ENCODE peak calls at places on chromosomes 4 and X, in eight cellular contexts. O, Q, P, J, M, U, R and H are unnamed samples.

GRCh38 chrX:1139101-1139500 is 73.3 kb downstream of the CRLF2 start:
- DNase-seq in O (no peak), Q (no peak), P (no peak), J (no peak), M (no peak), U (no peak), R (no peak), H (no peak)

GRCh38 chr4:127606823-127607222 is 25.9 kb upstream of the INTU start:
- DNase-seq in O (no peak), Q (no peak), P (no peak), J (no peak), M (no peak), U (no peak), R (no peak), H (no peak)

GRCh38 chr4:188439641-188440311 is 300.5 kb downstream of the TRIML1 start:
- DNase-seq in O (peak), Q (peak), P (peak), J (no peak), M (no peak), U (no peak), R (no peak), H (no peak)

GRCh38 chr4:164748375-164748774 is 5.6 kb upstream of the SMIM31 start:
- DNase-seq in O (no peak), Q (no peak), P (no peak), J (no peak), M (peak), U (no peak), R (no peak), H (no peak)

GRCh38 chrX:72634321-72634720 is 61.7 kb upstream of the HDAC8 start:
- DNase-seq in O (no peak), Q (no peak), P (no peak), J (no peak), M (no peak), U (no peak), R (no peak), H (no peak)

GRCh38 chrX:6465731-6466130 is 69.2 kb downstream of the VCX3A start:
- DNase-seq in O (no peak), Q (no peak), P (no peak), J (no peak), M (no peak), U (no peak), R (no peak), H (no peak)

GRCh38 chr4:79964715-79965345 is 108.2 kb downstream of the ANTXR2 start:
- DNase-seq in O (no peak), Q (no peak), P (no peak), J (peak), M (no peak), U (no peak), R (no peak), H (no peak)

GRCh38 chr4:184514121-184514988 is 40.0 kb upstream of the IRF2 start:
- DNase-seq in O (peak), Q (peak), P (peak), J (no peak), M (peak), U (no peak), R (no peak), H (peak)

GRCh38 chrX:101659601-101660063 is at the start of gene ARMCX2:
- DNase-seq in O (peak), Q (peak), P (peak), J (peak), M (peak), U (no peak), R (no peak), H (peak)

GRCh38 chr4:53510316-53510715 is 81.0 kb downstream of the LNX1 start:
- DNase-seq in O (no peak), Q (no peak), P (no peak), J (no peak), M (no peak), U (no peak), R (no peak), H (no peak)

GRCh38 chr4:83629945-83630684 is 94.2 kb downstream of the GPAT3 start:
- DNase-seq in O (no peak), Q (peak), P (no peak), J (no peak), M (peak), U (no peak), R (no peak), H (peak)

GRCh38 chr4:76374744-76375143 is 46.2 kb downstream of the CCDC158 start:
- DNase-seq in O (no peak), Q (no peak), P (no peak), J (no peak), M (no peak), U (no peak), R (no peak), H (no peak)

GRCh38 chr4:173794662-173795061 is 264.6 kb upstream of the HAND2 start:
- DNase-seq in O (no peak), Q (no peak), P (no peak), J (no peak), M (peak), U (no peak), R (no peak), H (no peak)

GRCh38 chr4:126046081-126046614 is 731.4 kb downstream of the FAT4 start:
- DNase-seq in O (no peak), Q (no peak), P (no peak), J (no peak), M (no peak), U (no peak), R (no peak), H (no peak)

GRCh38 chrX:153647461-153648357 is 706 bp downstream of the DUSP9 start:
- DNase-seq in O (no peak), Q (no peak), P (no peak), J (peak), M (no peak), U (no peak), R (no peak), H (no peak)

GRCh38 chr4:156571146-156571545 is 400.5 kb downstream of the PDGFC start:
- DNase-seq in O (no peak), Q (no peak), P (peak), J (no peak), M (no peak), U (no peak), R (no peak), H (no peak)

GRCh38 chrX:37347420-37347819 is 1.7 kb upstream of the PRRG1 start:
- DNase-seq in O (no peak), Q (no peak), P (no peak), J (no peak), M (peak), U (no peak), R (no peak), H (no peak)

GRCh38 chrX:136497556-136498048 is at the start of gene HTATSF1:
- DNase-seq in O (no peak), Q (no peak), P (peak), J (no peak), M (no peak), U (no peak), R (no peak), H (no peak)

GRCh38 chrX:50762578-50762977 is 51.4 kb downstream of the SHROOM4 start:
- DNase-seq in O (no peak), Q (no peak), P (no peak), J (no peak), M (no peak), U (no peak), R (no peak), H (no peak)

GRCh38 chr4:47606482-47606881 is 121.4 kb downstream of the ATP10D start:
- DNase-seq in O (no peak), Q (no peak), P (no peak), J (no peak), M (no peak), U (no peak), R (no peak), H (no peak)

GRCh38 chr4:166128452-166128851 is 255.4 kb downstream of the TLL1 start:
- DNase-seq in O (no peak), Q (no peak), P (no peak), J (no peak), M (peak), U (no peak), R (no peak), H (no peak)

GRCh38 chr4:147425019-147425418 is 55.9 kb upstream of the EDNRA start:
- DNase-seq in O (no peak), Q (no peak), P (no peak), J (no peak), M (peak), U (no peak), R (no peak), H (no peak)